ENCODE peak calls at places on chromosomes 11 and 22, in five cellular contexts. One of them, this sample, is unnamed.
A peak's percentile ranks its signal among the peaks of the same experiment; 100 is the strongest.

GRCh38 chr11:106156290-106156937 is 79.0 kb downstream of the AASDHPPT start:
- DNase-seq in CD8-positive, alpha-beta memory T cell: no peak
- DNase-seq in heart right ventricle: no peak
- DNase-seq in type B pancreatic cell: no peak
- DNase-seq in AG08396: peak; percentile 45
- DNase-seq in this sample: peak; percentile 36

GRCh38 chr11:71446942-71447688 is 1.1 kb downstream of the DHCR7 start:
- DNase-seq in CD8-positive, alpha-beta memory T cell: no peak
- DNase-seq in heart right ventricle: no peak
- DNase-seq in type B pancreatic cell: no peak
- DNase-seq in AG08396: peak; percentile 66
- DNase-seq in this sample: peak; percentile 67

GRCh38 chr11:76659672-76660532 is 10.6 kb downstream of the LRRC32 start:
- DNase-seq in CD8-positive, alpha-beta memory T cell: no peak
- DNase-seq in heart right ventricle: no peak
- DNase-seq in type B pancreatic cell: no peak
- DNase-seq in AG08396: no peak
- DNase-seq in this sample: no peak

GRCh38 chr11:85628771-85629341 is 463 bp downstream of the TMEM126B start:
- DNase-seq in CD8-positive, alpha-beta memory T cell: no peak
- DNase-seq in heart right ventricle: no peak
- DNase-seq in type B pancreatic cell: no peak
- DNase-seq in AG08396: no peak
- DNase-seq in this sample: no peak

GRCh38 chr11:106608677-106609076 is 409.6 kb downstream of the GUCY1A2 start:
- DNase-seq in CD8-positive, alpha-beta memory T cell: no peak
- DNase-seq in heart right ventricle: no peak
- DNase-seq in type B pancreatic cell: no peak
- DNase-seq in AG08396: no peak
- DNase-seq in this sample: peak; percentile 59

GRCh38 chr11:44775366-44776356 is 48.9 kb downstream of the TSPAN18 start:
- DNase-seq in CD8-positive, alpha-beta memory T cell: peak; percentile 40
- DNase-seq in heart right ventricle: peak; percentile 61
- DNase-seq in type B pancreatic cell: no peak
- DNase-seq in AG08396: peak; percentile 51
- DNase-seq in this sample: peak; percentile 22

GRCh38 chr22:46754110-46754799 is 8.2 kb upstream of the TBC1D22A start:
- DNase-seq in CD8-positive, alpha-beta memory T cell: no peak
- DNase-seq in heart right ventricle: peak; percentile 93
- DNase-seq in type B pancreatic cell: no peak
- DNase-seq in AG08396: peak; percentile 96
- DNase-seq in this sample: peak; percentile 77

GRCh38 chr11:65290448-65291165 is 24.1 kb upstream of the CDC42EP2 start:
- DNase-seq in CD8-positive, alpha-beta memory T cell: no peak
- DNase-seq in heart right ventricle: peak; percentile 86
- DNase-seq in type B pancreatic cell: no peak
- DNase-seq in AG08396: peak; percentile 86
- DNase-seq in this sample: peak; percentile 98

GRCh38 chr11:34755671-34756070 is 134.8 kb downstream of the EHF start:
- DNase-seq in CD8-positive, alpha-beta memory T cell: no peak
- DNase-seq in heart right ventricle: no peak
- DNase-seq in type B pancreatic cell: no peak
- DNase-seq in AG08396: no peak
- DNase-seq in this sample: no peak

GRCh38 chr11:9787981-9788521 is 124.2 kb downstream of the SWAP70 start:
- DNase-seq in CD8-positive, alpha-beta memory T cell: no peak
- DNase-seq in heart right ventricle: no peak
- DNase-seq in type B pancreatic cell: no peak
- DNase-seq in AG08396: peak; percentile 78
- DNase-seq in this sample: no peak

GRCh38 chr22:46025225-46025972 is 48.4 kb upstream of the WNT7B start:
- DNase-seq in CD8-positive, alpha-beta memory T cell: no peak
- DNase-seq in heart right ventricle: no peak
- DNase-seq in type B pancreatic cell: no peak
- DNase-seq in AG08396: no peak
- DNase-seq in this sample: no peak

GRCh38 chr22:37162221-37163095 is 12.7 kb upstream of the IL2RB start:
- DNase-seq in CD8-positive, alpha-beta memory T cell: peak; percentile 63
- DNase-seq in heart right ventricle: no peak
- DNase-seq in type B pancreatic cell: no peak
- DNase-seq in AG08396: no peak
- DNase-seq in this sample: no peak

GRCh38 chr22:48820481-48821345 is 1007.0 kb downstream of the BRD1 start:
- DNase-seq in CD8-positive, alpha-beta memory T cell: no peak
- DNase-seq in heart right ventricle: no peak
- DNase-seq in type B pancreatic cell: no peak
- DNase-seq in AG08396: no peak
- DNase-seq in this sample: no peak

GRCh38 chr11:114169321-114169749 is 109.8 kb downstream of the ZBTB16 start:
- DNase-seq in CD8-positive, alpha-beta memory T cell: no peak
- DNase-seq in heart right ventricle: no peak
- DNase-seq in type B pancreatic cell: no peak
- DNase-seq in AG08396: no peak
- DNase-seq in this sample: no peak

GRCh38 chr22:30575011-30575671 is 676 bp upstream of the GAL3ST1 start:
- DNase-seq in CD8-positive, alpha-beta memory T cell: no peak
- DNase-seq in heart right ventricle: peak; percentile 47
- DNase-seq in type B pancreatic cell: no peak
- DNase-seq in AG08396: peak; percentile 85
- DNase-seq in this sample: peak; percentile 80

GRCh38 chr11:44607987-44608386 is 42.5 kb downstream of the CD82 start:
- DNase-seq in CD8-positive, alpha-beta memory T cell: no peak
- DNase-seq in heart right ventricle: no peak
- DNase-seq in type B pancreatic cell: no peak
- DNase-seq in AG08396: peak; percentile 37
- DNase-seq in this sample: peak; percentile 32

GRCh38 chr11:101453682-101454081 is 130.1 kb downstream of the TRPC6 start:
- DNase-seq in CD8-positive, alpha-beta memory T cell: no peak
- DNase-seq in heart right ventricle: no peak
- DNase-seq in type B pancreatic cell: no peak
- DNase-seq in AG08396: no peak
- DNase-seq in this sample: peak; percentile 41

GRCh38 chr22:40405178-40406062 is 35.0 kb downstream of the SGSM3 start:
- DNase-seq in CD8-positive, alpha-beta memory T cell: no peak
- DNase-seq in heart right ventricle: no peak
- DNase-seq in type B pancreatic cell: no peak
- DNase-seq in AG08396: no peak
- DNase-seq in this sample: no peak

GRCh38 chr11:124798991-124799383 is 1.2 kb downstream of the MSANTD2 start:
- DNase-seq in CD8-positive, alpha-beta memory T cell: no peak
- DNase-seq in heart right ventricle: no peak
- DNase-seq in type B pancreatic cell: no peak
- DNase-seq in AG08396: peak; percentile 54
- DNase-seq in this sample: peak; percentile 17

GRCh38 chr11:94305146-94305545 is 766 bp downstream of the IZUMO1R start:
- DNase-seq in CD8-positive, alpha-beta memory T cell: no peak
- DNase-seq in heart right ventricle: no peak
- DNase-seq in type B pancreatic cell: no peak
- DNase-seq in AG08396: peak; percentile 63
- DNase-seq in this sample: peak; percentile 45

GRCh38 chr22:41799486-41800347 is 762 bp upstream of the CCDC134 start:
- DNase-seq in CD8-positive, alpha-beta memory T cell: peak; percentile 23
- DNase-seq in heart right ventricle: peak; percentile 48
- DNase-seq in type B pancreatic cell: no peak
- DNase-seq in AG08396: peak; percentile 62
- DNase-seq in this sample: no peak

GRCh38 chr11:2166091-2166851 is 5.3 kb upstream of the INS start:
- DNase-seq in CD8-positive, alpha-beta memory T cell: peak; percentile 41
- DNase-seq in heart right ventricle: peak; percentile 38
- DNase-seq in type B pancreatic cell: no peak
- DNase-seq in AG08396: peak; percentile 60
- DNase-seq in this sample: no peak

GRCh38 chr11:66007201-66007634 is 4.6 kb upstream of the CST6 start:
- DNase-seq in CD8-positive, alpha-beta memory T cell: no peak
- DNase-seq in heart right ventricle: no peak
- DNase-seq in type B pancreatic cell: no peak
- DNase-seq in AG08396: no peak
- DNase-seq in this sample: peak; percentile 74

GRCh38 chr11:60948251-60948650 is 3.7 kb downstream of the SLC15A3 start:
- DNase-seq in CD8-positive, alpha-beta memory T cell: no peak
- DNase-seq in heart right ventricle: no peak
- DNase-seq in type B pancreatic cell: no peak
- DNase-seq in AG08396: no peak
- DNase-seq in this sample: peak; percentile 36

GRCh38 chr11:44949160-44950035 is 1.3 kb downstream of the TP53I11 start:
- DNase-seq in CD8-positive, alpha-beta memory T cell: peak; percentile 28
- DNase-seq in heart right ventricle: peak; percentile 44
- DNase-seq in type B pancreatic cell: no peak
- DNase-seq in AG08396: peak; percentile 61
- DNase-seq in this sample: peak; percentile 22

GRCh38 chr11:64539711-64540420 is 51.2 kb upstream of the SLC22A12 start:
- DNase-seq in CD8-positive, alpha-beta memory T cell: no peak
- DNase-seq in heart right ventricle: no peak
- DNase-seq in type B pancreatic cell: no peak
- DNase-seq in AG08396: no peak
- DNase-seq in this sample: no peak

GRCh38 chr11:47669856-47670255 is 27.5 kb upstream of the MTCH2 start:
- DNase-seq in CD8-positive, alpha-beta memory T cell: no peak
- DNase-seq in heart right ventricle: no peak
- DNase-seq in type B pancreatic cell: no peak
- DNase-seq in AG08396: no peak
- DNase-seq in this sample: no peak

GRCh38 chr11:85682330-85683305 is 3.4 kb downstream of the CCDC89 start:
- DNase-seq in CD8-positive, alpha-beta memory T cell: peak; percentile 55
- DNase-seq in heart right ventricle: peak; percentile 84
- DNase-seq in type B pancreatic cell: no peak
- DNase-seq in AG08396: peak; percentile 79
- DNase-seq in this sample: no peak

This sample was measured in NCI-H226.